ENCODE peak calls at places on chromosomes 6 and 20, in six cellular contexts. F is heart right ventricle, A is stomach, K is Karpas-422, Y is psoas muscle, M is SJSA1. U is an unnamed sample. For H3K4me1, the result is how much of the 10 kb centered on the place peaks cover.

GRCh38 chr6:170383466-170384075 is 77.0 kb downstream of the FAM120B start:
- DNase-seq in F (no peak), Y (no peak), M (no peak), K (no peak), A (no peak), U (no peak)

GRCh38 chr6:2952557-2953095 is 18.7 kb downstream of the SERPINB6 start:
- DNase-seq in A (peak), M (peak), F (peak), Y (peak), K (peak), U (peak)

GRCh38 chr6:54981647-54982046 is 135.1 kb downstream of the FAM83B start:
- DNase-seq in A (no peak), K (no peak), Y (no peak), F (no peak), M (no peak), U (no peak)

GRCh38 chr6:42366011-42366705 is 85.6 kb downstream of the TRERF1 start:
- DNase-seq in K (no peak), A (no peak), F (no peak), Y (no peak), M (no peak), U (no peak)

GRCh38 chr20:33793011-33793931 is 17.9 kb upstream of the CHMP4B start:
- DNase-seq in A (no peak), F (peak), K (no peak), M (no peak), Y (peak), U (no peak)

GRCh38 chr6:80530096-80530495 is 423.6 kb downstream of the BCKDHB start:
- DNase-seq in K (no peak), Y (no peak), A (no peak), M (no peak), F (no peak), U (no peak)

GRCh38 chr6:69246983-69247382 is 549.8 kb downstream of the LMBRD1 start:
- DNase-seq in M (no peak), F (no peak), A (no peak), Y (no peak), K (no peak), U (no peak)

GRCh38 chr6:107763959-107764358 is 60.2 kb downstream of the SCML4 start:
- DNase-seq in K (no peak), M (no peak), A (no peak), F (no peak), Y (no peak), U (no peak)

GRCh38 chr6:164130151-164130550 is 715.6 kb downstream of the QKI start:
- DNase-seq in Y (no peak), A (no peak), K (no peak), M (no peak), F (peak), U (peak)

GRCh38 chr6:82953871-82954270 is 111.8 kb downstream of the UBE3D start:
- DNase-seq in K (no peak), Y (no peak), F (peak), M (no peak), A (no peak), U (peak)

GRCh38 chr6:47042238-47042843 is at the start of gene ADGRF1:
- DNase-seq in A (peak), F (no peak), Y (no peak), M (no peak), K (no peak), U (no peak)

GRCh38 chr6:105428342-105428957 is 25.6 kb upstream of the PREP start:
- DNase-seq in F (no peak), A (no peak), Y (no peak), M (peak), K (no peak), U (no peak)

GRCh38 chr6:429515-430121 is 38.1 kb downstream of the IRF4 start:
- DNase-seq in F (no peak), A (no peak), K (no peak), Y (no peak), M (no peak), U (no peak)

GRCh38 chr20:9359561-9360308 is 154.7 kb upstream of the LAMP5 start:
- DNase-seq in K (peak), M (peak), Y (no peak), F (peak), A (peak), U (peak)

GRCh38 chr6:141561154-141561553 is 571.6 kb upstream of the GJE1 start:
- DNase-seq in Y (no peak), K (no peak), F (no peak), A (no peak), M (no peak), U (no peak)

GRCh38 chr20:36183155-36183944 is 28.8 kb downstream of the EPB41L1 start:
- DNase-seq in F (no peak), K (no peak), A (no peak), M (no peak), Y (no peak), U (no peak)

GRCh38 chr20:60467078-60467477 is 508.9 kb downstream of the CDH26 start:
- DNase-seq in Y (no peak), M (no peak), A (no peak), K (no peak), F (no peak), U (no peak)

GRCh38 chr20:2653511-2654383 is 1.3 kb downstream of the NOP56 start:
- DNase-seq in M (no peak), F (no peak), Y (no peak), A (no peak), K (no peak), U (no peak)

GRCh38 chr20:31497838-31498540 is 16.3 kb upstream of the HM13 start:
- DNase-seq in A (no peak), F (peak), M (no peak), K (no peak), Y (peak), U (no peak)

GRCh38 chr20:62368629-62369507 is 1.8 kb upstream of the LAMA5 start:
- DNase-seq in K (no peak), M (peak), F (peak), A (peak), Y (peak), U (peak)

GRCh38 chr6:3119040-3119723 is 671 bp downstream of the BPHL start:
- DNase-seq in M (no peak), A (no peak), Y (no peak), F (no peak), K (peak), U (no peak)

GRCh38 chr6:158853072-158853871 is 34.1 kb upstream of the EZR start:
- DNase-seq in F (no peak), K (peak), A (peak), Y (no peak), M (peak), U (no peak)

GRCh38 chr20:51930775-51931174 is 128.5 kb upstream of the SALL4 start:
- DNase-seq in K (peak), F (peak), A (no peak), M (peak), Y (no peak), U (peak)

GRCh38 chr6:35589904-35590303 is 77.2 kb upstream of the TULP1 start:
- DNase-seq in M (no peak), F (no peak), A (no peak), Y (no peak), K (no peak), U (no peak)

GRCh38 chr6:35587167-35587566 is 74.5 kb upstream of the TULP1 start:
- DNase-seq in F (no peak), A (no peak), Y (no peak), M (no peak), K (no peak), U (no peak)

GRCh38 chr6:35592178-35592577 is 79.5 kb upstream of the TULP1 start:
- DNase-seq in A (no peak), K (no peak), F (no peak), Y (no peak), M (no peak), U (no peak)

GRCh38 chr6:35589201-35589739 is 76.6 kb upstream of the TULP1 start:
- DNase-seq in F (no peak), K (no peak), A (no peak), M (no peak), Y (no peak), U (no peak)

GRCh38 chr6:35590622-35591066 is 77.9 kb upstream of the TULP1 start:
- DNase-seq in Y (peak), K (no peak), F (no peak), A (no peak), M (no peak), U (no peak)
- H3K4me1 ChIP-seq in Y (half or more), K (under half), F (under half), A (half or more), M (under half), U (under half)

GRCh38 chr6:157284738-157285421 is 38.4 kb downstream of the TMEM242 start:
- DNase-seq in M (no peak), Y (no peak), K (no peak), F (no peak), A (no peak), U (no peak)
- H3K4me3 ChIP-seq in M (no peak), Y (no peak), K (no peak), F (no peak), A (no peak), U (no peak)

DNA sequence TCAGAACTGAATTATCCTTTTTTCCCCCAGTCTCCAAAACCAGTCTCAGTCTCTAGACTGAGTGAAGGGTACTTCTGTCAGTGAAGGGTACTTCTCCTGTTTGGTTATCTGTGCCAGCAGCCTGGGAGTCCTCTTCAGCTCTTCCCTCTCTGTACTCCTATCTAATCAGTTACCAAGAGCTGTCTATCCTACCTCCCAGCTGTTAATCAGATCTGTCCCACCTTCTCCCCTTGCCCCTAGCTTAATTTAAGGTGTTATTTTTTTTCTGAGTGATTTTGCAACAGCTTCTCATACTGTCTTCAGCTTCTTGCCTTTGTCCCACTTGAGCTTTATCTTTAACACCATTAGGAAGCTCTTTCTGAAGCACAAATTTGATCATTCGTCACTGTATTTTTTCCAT is 491.9 kb upstream of the SOX4 start:
- DNase-seq in M (no peak), A (no peak), Y (no peak), K (no peak), F (no peak), U (no peak)
- H3K4me1 ChIP-seq in M (under half), A (under half), Y (under half), K (under half), F (under half), U (under half)

DNA sequence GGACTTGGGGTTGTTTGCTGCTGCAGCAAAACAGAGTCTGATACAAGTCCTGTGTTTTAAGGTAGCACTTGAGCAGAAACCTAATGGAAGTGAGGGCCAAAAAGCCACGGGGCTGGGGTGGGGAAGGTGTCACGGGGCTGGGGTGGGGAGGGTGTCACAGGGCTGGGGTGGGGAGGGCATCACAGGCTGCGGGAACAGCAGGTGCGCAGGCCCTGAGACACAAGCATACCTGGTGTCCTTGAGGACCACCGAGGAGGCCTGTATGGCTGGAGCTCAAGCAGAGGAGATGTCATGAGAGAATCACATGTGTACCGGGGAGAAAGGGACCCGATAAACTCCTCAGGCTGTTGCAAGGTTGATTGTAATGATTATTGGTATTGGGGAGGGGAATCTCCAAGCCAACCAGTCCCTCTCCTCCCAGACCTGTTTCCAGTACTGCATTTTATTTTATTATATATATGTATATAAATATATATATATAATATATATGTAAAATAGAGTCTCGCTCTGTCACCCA is 13.6 kb upstream of the SPO11 start:
- DNase-seq in K (peak), M (no peak), Y (no peak), A (no peak), F (no peak), U (no peak)
- H3K4me3 ChIP-seq in K (peak), M (no peak), Y (no peak), A (no peak), F (no peak), U (no peak)

GRCh38 chr6:48563426-48563825 is 452.4 kb upstream of the PTCHD4 start:
- DNase-seq in M (no peak), Y (no peak), A (no peak), F (no peak), K (no peak), U (no peak)

GRCh38 chr6:48564036-48564820 is 453.2 kb upstream of the PTCHD4 start:
- DNase-seq in F (no peak), Y (peak), K (no peak), A (no peak), M (no peak), U (no peak)

GRCh38 chr6:48570656-48571055 is 459.7 kb upstream of the PTCHD4 start:
- DNase-seq in Y (no peak), M (no peak), K (peak), A (no peak), F (no peak), U (no peak)

GRCh38 chr6:48567016-48567415 is 456.0 kb upstream of the PTCHD4 start:
- DNase-seq in F (no peak), A (no peak), M (peak), Y (no peak), K (no peak), U (no peak)

DNA sequence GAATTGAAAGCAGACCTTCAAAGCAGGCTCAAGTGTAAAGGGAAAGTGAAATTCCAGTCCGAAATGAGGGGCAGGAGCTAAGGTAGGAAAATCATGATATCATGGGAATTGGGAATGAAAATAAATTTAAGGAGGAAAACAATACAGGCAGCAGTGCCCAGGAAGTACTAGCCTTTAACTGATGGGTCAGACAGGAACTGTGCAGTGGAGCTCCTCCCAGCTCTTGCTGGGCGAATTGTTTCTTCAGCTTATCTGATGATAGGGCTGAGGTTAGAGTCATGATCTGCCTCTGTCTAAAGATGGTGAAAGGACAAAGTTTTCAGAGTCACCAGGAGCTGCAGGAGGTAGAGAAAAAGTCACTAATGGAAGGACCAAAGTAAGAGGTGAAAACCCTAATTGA is 457.9 kb upstream of the PTCHD4 start:
- DNase-seq in Y (no peak), F (no peak), M (no peak), K (peak), A (no peak), U (no peak)
- H3K4me1 ChIP-seq in Y (under half), F (under half), M (under half), K (under half), A (under half), U (under half)

GRCh38 chr6:28757429-28758045 is 166.2 kb downstream of the TRIM27 start:
- DNase-seq in F (no peak), M (no peak), A (no peak), Y (no peak), K (no peak), U (peak)
- H3K4me3 ChIP-seq in F (no peak), M (no peak), A (no peak), Y (no peak), K (no peak), U (peak)

DNA sequence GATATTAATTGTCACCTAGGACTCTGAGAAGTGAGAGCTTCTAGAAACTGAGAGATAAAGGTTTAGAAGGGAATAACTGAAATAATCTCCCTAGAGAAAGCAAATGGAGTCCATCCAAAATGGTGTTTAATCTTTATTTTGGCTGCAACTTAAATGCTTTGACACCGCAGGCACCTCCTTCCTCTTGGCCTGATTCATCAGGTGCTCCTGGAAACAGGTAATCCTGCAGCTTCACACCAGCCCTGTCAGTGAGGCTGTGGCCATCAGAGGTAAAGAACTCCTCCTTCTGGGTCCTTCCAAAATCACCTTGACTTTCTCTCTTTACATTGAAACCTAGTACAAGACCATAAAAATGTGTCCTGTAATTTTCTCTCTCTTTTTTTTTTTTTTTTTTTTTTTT is 124.0 kb downstream of the LRRC1 start:
- DNase-seq in A (no peak), K (no peak), F (no peak), Y (no peak), M (no peak), U (no peak)
- H3K4me1 ChIP-seq in A (under half), K (under half), F (under half), Y (under half), M (under half), U (under half)

GRCh38 chr20:3680701-3681351 is 984 bp downstream of the ADAM33 start:
- DNase-seq in M (no peak), A (no peak), Y (no peak), K (no peak), F (no peak), U (no peak)
- H3K4me3 ChIP-seq in M (no peak), A (peak), Y (peak), K (no peak), F (peak), U (no peak)

GRCh38 chr20:19812056-19812455 is 54.0 kb downstream of the RIN2 start:
- DNase-seq in M (peak), Y (no peak), K (no peak), A (no peak), F (no peak), U (no peak)
- H3K4me1 ChIP-seq in M (half or more), Y (under half), K (half or more), A (under half), F (under half), U (under half)